ENCODE peak calls at places on chromosomes 13 and 19, in ten cellular contexts. W is breast epithelium, D is BE2C, C is endodermal cell, S is dorsolateral prefrontal cortex, O is A549, G is upper lobe of right lung, Q is epithelial cell of esophagus, V is Caco-2, R is astrocyte of the spinal cord. X is an unnamed sample.

GRCh38 chr13:74675185-74675584 is 541.0 kb upstream of the KLF12 start:
- DNase-seq in R (peak), Q (peak), W (no peak), D (no peak), S (no peak), O (no peak), V (no peak), G (no peak), C (no peak), X (no peak)

GRCh38 chr19:13621413-13621812 is 115.1 kb upstream of the CACNA1A start:
- DNase-seq in G (no peak), O (no peak), D (no peak), V (no peak), C (peak), Q (peak), S (no peak), W (peak), R (peak), X (peak)

GRCh38 chr19:41364546-41365391 is 820 bp upstream of the B9D2 start:
- DNase-seq in W (no peak), Q (no peak), V (no peak), G (no peak), O (no peak), R (no peak), C (no peak), S (no peak), D (no peak), X (no peak)

GRCh38 chr13:108375772-108376171 is 106.3 kb downstream of the TNFSF13B start:
- DNase-seq in V (no peak), W (no peak), S (no peak), Q (no peak), R (no peak), D (no peak), G (no peak), O (no peak), C (no peak), X (no peak)

GRCh38 chr13:99968521-99969367 is 2.8 kb downstream of the ZIC5 start:
- DNase-seq in S (no peak), C (peak), Q (no peak), O (no peak), G (no peak), R (peak), V (no peak), D (no peak), W (no peak), X (no peak)

GRCh38 chr19:41411682-41412265 is 14.2 kb downstream of the BCKDHA start:
- DNase-seq in O (no peak), G (no peak), W (no peak), S (peak), R (no peak), Q (peak), D (peak), V (no peak), C (no peak), X (no peak)

GRCh38 chr19:7373862-7374261 is 25.1 kb downstream of the ARHGEF18 start:
- DNase-seq in D (no peak), R (no peak), W (no peak), O (no peak), S (no peak), Q (peak), V (peak), C (no peak), G (no peak), X (no peak)

GRCh38 chr13:41691276-41691675 is 233.9 kb downstream of the RGCC start:
- DNase-seq in S (no peak), G (no peak), V (no peak), W (no peak), O (no peak), R (no peak), C (no peak), Q (peak), D (no peak), X (peak)

GRCh38 chr19:6066661-6067646 is 43.3 kb downstream of the RFX2 start:
- DNase-seq in Q (peak), R (peak), O (peak), D (peak), V (peak), S (peak), C (peak), W (peak), G (peak), X (peak)

DNA sequence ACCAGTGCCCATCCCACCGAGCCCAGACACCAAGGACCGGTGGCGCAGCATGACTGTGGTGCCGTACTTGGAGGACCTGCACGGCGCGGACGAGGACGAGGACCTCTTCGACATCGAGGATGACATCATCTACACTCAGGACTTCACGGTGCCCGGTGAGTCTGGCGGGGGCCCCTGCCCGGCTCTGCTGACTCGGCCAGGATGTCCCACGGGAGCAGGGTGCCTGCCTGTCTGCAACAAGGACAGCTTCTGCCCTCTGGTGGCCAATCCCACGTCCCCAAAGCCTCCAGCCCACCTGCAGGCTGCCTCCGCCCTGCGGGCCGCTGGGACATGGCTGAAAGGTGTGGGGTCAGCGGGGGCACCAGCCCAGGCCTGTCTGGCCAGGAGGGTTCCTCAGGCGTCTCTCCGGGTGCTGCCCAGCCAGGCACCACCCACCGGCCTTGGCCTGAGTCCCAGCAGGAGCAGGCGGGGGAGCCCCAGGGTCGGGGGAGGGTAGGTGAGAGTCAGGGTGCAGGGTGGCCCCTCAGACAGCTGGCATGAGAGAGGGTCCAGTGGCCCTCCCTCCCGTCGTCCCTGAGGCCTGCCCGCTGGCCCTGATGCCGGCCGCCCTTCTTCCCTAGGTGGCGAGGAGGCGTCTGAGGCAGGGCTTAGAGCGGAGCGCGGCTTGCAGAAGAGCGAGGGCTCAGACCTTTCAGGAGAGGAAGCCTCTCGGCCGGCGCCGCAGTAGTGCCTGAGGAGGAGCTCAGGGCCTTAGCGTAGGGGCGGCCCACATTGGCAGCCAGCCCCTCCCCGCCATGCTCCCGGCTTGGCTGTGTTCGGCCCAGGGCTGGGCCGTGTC is 14.6 kb downstream of the CBARP start:
- DNase-seq in O (no peak), V (no peak), D (peak), W (no peak), S (no peak), G (no peak), Q (peak), R (peak), C (peak), X (peak)
- TF ChIP-seq CTCF in O (peak), V (peak), D (peak), W (no peak), S (no peak), G (no peak), Q (peak), R (peak), C (peak), X (peak)

DNA sequence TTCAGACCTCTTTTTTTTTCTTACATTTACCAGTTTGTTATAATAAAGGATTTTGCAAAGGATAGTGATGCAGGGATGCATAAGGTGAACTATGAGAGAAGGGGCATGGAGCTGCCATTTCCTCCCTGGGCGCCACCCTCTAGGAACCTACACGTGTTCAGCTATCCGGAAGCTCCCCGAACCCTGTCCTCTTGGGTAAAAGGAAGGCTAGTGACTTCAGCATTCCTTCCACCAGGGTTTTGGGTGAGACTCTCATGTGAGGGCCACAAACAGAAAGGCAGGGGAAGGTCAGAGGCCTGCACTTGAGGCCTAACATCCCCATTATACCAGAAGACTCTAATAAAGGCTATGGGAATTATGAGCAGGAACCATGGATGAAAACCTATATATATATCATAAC is 57.3 kb downstream of the IFT88 start:
- DNase-seq in S (no peak), D (no peak), O (no peak), Q (no peak), W (no peak), C (no peak), V (no peak), G (no peak), R (no peak), X (no peak)
- TF ChIP-seq CTCF in S (no peak), D (no peak), O (no peak), Q (no peak), W (no peak), C (peak), V (no peak), G (no peak), R (no peak), X (no peak)

DNA sequence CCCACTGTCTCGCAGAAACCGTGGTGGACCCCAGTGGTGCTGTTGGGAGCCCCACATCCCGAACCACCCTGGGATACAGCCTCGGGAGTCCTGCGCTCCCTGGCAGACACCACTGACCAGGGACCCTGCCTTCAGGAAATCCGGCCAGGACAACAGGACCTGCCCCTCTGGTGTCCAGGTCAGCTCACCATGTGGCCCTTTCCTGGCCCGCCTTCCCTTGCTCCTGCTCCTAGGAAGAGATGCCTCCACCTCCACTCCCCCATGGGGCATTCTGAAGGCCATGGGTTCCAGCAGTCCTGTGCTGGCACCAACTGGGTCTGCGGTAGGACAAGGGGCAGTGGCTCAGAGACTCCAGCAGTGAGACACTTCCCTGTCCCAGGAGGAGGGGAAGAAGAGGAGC is 22.5 kb upstream of the SLC7A10 start:
- DNase-seq in O (no peak), Q (no peak), V (no peak), D (no peak), C (no peak), S (no peak), G (no peak), R (no peak), W (no peak), X (no peak)
- TF ChIP-seq CTCF in O (no peak), Q (no peak), V (no peak), D (no peak), C (no peak), S (no peak), G (no peak), R (no peak), W (no peak), X (no peak)

GRCh38 chr13:78247362-78247761 is 328.7 kb upstream of the EDNRB start:
- DNase-seq in V (no peak), W (no peak), R (no peak), S (no peak), D (no peak), G (no peak), O (no peak), C (no peak), Q (no peak), X (no peak)

GRCh38 chr13:78239681-78240080 is 321.1 kb upstream of the EDNRB start:
- DNase-seq in V (peak), O (no peak), Q (peak), C (peak), G (no peak), D (no peak), W (no peak), R (no peak), S (no peak), X (peak)

GRCh38 chr13:78238911-78239310 is 320.3 kb upstream of the EDNRB start:
- DNase-seq in R (no peak), V (no peak), G (no peak), C (no peak), S (no peak), W (no peak), Q (peak), D (no peak), O (no peak), X (no peak)

DNA sequence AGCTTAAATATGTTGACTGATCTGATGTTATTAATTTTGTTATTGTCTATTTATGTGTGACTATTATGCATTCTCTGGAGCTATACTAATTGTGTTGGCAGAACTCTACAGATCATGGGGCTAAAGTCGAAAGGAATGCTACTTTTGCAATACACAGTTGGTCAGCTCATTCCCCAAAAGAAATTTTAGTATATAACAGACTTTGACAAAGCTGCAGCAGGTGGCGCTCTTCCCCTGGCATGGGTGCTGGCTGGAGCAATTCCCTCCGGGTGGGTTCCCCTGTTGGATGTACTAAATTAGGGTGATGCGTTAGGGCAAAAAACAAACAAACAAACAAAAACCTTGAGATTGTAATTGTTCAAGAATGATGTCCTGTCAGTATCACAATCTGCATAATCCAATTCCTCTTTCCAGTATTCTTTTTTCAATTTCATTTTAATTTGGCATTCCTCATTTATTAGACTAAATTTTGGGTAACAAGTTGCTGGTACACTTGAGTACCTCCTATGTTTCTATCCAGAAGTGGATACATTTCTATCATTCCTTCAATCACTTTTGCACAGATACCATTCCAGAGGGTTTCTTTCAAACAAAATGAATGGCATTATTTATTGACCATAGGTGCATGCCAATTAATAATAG is 322.8 kb upstream of the EDNRB start:
- DNase-seq in C (peak), R (peak), O (peak), V (peak), S (no peak), D (peak), G (peak), W (no peak), Q (peak), X (peak)
- TF ChIP-seq CTCF in C (peak), R (peak), O (peak), V (peak), S (peak), D (peak), G (peak), W (peak), Q (peak), X (peak)

GRCh38 chr19:18683109-18683954 is at the start of gene CRTC1:
- DNase-seq in O (peak), V (peak), G (peak), Q (peak), S (peak), D (peak), R (peak), W (peak), C (peak), X (peak)
- TF ChIP-seq CTCF in O (no peak), V (no peak), G (no peak), Q (no peak), S (no peak), D (no peak), R (no peak), W (no peak), C (no peak), X (no peak)

GRCh38 chr19:31883299-31883990 is 462.0 kb upstream of the ZNF507 start:
- DNase-seq in C (no peak), D (no peak), W (no peak), S (no peak), V (no peak), O (no peak), G (no peak), Q (no peak), R (no peak), X (no peak)

GRCh38 chr19:31885280-31885853 is 460.0 kb upstream of the ZNF507 start:
- DNase-seq in O (no peak), D (no peak), S (no peak), G (no peak), V (no peak), Q (no peak), C (no peak), R (no peak), W (no peak), X (no peak)

GRCh38 chr19:31881988-31882387 is 463.4 kb upstream of the ZNF507 start:
- DNase-seq in R (no peak), V (no peak), S (no peak), Q (no peak), W (no peak), G (no peak), O (no peak), D (no peak), C (no peak), X (no peak)

GRCh38 chr19:31880283-31880682 is 465.1 kb upstream of the ZNF507 start:
- DNase-seq in W (no peak), S (no peak), C (peak), O (no peak), Q (no peak), D (no peak), V (no peak), G (no peak), R (no peak), X (no peak)

DNA sequence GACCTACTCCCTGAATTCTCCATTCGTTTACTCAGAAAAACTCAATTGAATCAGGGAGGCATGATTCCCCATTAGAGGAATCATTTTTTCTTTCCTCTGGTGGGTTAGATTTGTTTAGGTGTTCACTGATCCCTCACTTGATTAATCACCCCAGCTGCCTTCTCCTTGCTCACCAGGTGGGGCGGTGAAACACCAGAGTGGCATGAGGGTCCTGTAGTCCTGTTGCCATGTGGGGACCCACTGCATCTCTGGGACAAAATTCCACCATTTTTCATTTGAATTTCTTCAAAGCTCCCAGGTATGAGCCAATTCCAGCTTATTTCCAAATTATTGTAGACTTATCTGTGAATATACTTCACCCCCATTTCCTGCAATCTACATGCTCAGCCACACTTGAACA is 462.7 kb upstream of the ZNF507 start:
- DNase-seq in V (no peak), C (no peak), R (no peak), W (no peak), Q (no peak), S (no peak), D (no peak), G (no peak), O (no peak), X (no peak)
- TF ChIP-seq CTCF in V (no peak), C (peak), R (no peak), W (no peak), Q (no peak), S (no peak), D (no peak), G (no peak), O (no peak), X (no peak)

DNA sequence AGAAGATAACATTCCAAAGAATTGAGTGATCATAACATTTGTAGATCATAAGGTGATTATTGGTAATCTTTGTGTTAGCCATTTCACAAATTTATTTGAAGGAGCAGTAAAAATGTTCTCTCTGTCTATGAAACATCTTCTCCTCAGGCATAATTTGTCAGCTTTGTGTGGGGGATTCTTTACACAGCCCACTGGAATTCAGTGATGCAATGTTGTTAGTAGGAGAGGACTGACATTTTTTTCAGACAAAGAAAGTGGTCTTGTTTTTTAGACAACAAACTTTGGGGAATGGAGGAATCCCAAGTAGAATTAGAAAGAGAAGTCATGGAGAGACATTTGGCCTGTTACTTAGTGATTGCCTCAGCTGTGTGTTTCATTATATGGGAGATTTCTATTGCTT is 100.3 kb downstream of the ITGBL1 start:
- DNase-seq in Q (peak), D (no peak), C (no peak), V (no peak), R (peak), S (no peak), G (no peak), O (no peak), W (no peak), X (peak)
- TF ChIP-seq CTCF in Q (no peak), D (no peak), C (no peak), V (no peak), R (no peak), S (no peak), G (no peak), O (no peak), W (no peak), X (no peak)

GRCh38 chr13:49240017-49240416 is 7.7 kb upstream of the CDADC1 start:
- DNase-seq in G (no peak), Q (peak), C (peak), R (peak), S (no peak), O (no peak), W (no peak), D (no peak), V (no peak), X (peak)
- TF ChIP-seq CTCF in G (peak), Q (peak), C (peak), R (peak), S (no peak), O (peak), W (no peak), D (peak), V (peak), X (peak)

GRCh38 chr13:85819513-85819912 is 20.3 kb upstream of the SLITRK6 start:
- DNase-seq in Q (no peak), G (no peak), D (no peak), V (no peak), R (no peak), W (no peak), C (no peak), S (no peak), O (no peak), X (no peak)
- TF ChIP-seq CTCF in Q (no peak), G (no peak), D (no peak), V (no peak), R (no peak), W (no peak), C (no peak), S (no peak), O (no peak), X (no peak)

X was measured in cardiac fibroblast.